ENCODE peak calls at places on chromosome 3, in five cellular contexts. T is GF-D8, D is cerebellum, Q is nephron progenitor cell, E is left cardiac atrium. V is an unnamed sample.

GRCh38 chr3:120193554-120193953 is 91.5 kb downstream of the GPR156 start:
- DNase-seq in T (no peak), D (no peak), Q (no peak), E (no peak), V (no peak)

GRCh38 chr3:185900228-185900627 is 37.6 kb downstream of the TRA2B start:
- DNase-seq in T (no peak), D (peak; percentile 15), Q (peak; percentile 8), E (peak; percentile 45), V (no peak)

GRCh38 chr3:127419641-127420354 is 132.0 kb upstream of the PRR20G start:
- DNase-seq in T (no peak), D (no peak), Q (no peak), E (no peak), V (no peak)

GRCh38 chr3:150727653-150728502 is 24.2 kb upstream of the ERICH6 start:
- DNase-seq in T (no peak), D (no peak), Q (no peak), E (peak; percentile 36), V (no peak)

GRCh38 chr3:37862712-37863551 is 1.3 kb downstream of the CTDSPL start:
- DNase-seq in T (peak; percentile 19), D (peak; percentile 35), Q (no peak), E (no peak), V (peak; percentile 75)

GRCh38 chr3:17491601-17492000 is 250.8 kb downstream of the TBC1D5 start:
- DNase-seq in T (no peak), D (no peak), Q (no peak), E (no peak), V (no peak)

GRCh38 chr3:165805834-165806561 is 31.2 kb downstream of the BCHE start:
- DNase-seq in T (no peak), D (no peak), Q (no peak), E (no peak), V (no peak)

GRCh38 chr3:112900088-112900487 is 53.4 kb upstream of the CD200R1L start:
- DNase-seq in T (no peak), D (no peak), Q (no peak), E (no peak), V (no peak)

GRCh38 chr3:40009991-40010390 is 200.6 kb downstream of the MYRIP start:
- DNase-seq in T (no peak), D (no peak), Q (no peak), E (no peak), V (peak; percentile 71)

GRCh38 chr3:42702982-42703694 is 540 bp upstream of the HHATL start:
- DNase-seq in T (no peak), D (no peak), Q (no peak), E (no peak), V (no peak)

GRCh38 chr3:13262493-13263211 is 157.5 kb downstream of the NUP210 start:
- DNase-seq in T (no peak), D (no peak), Q (no peak), E (no peak), V (no peak)